ENCODE peak calls at places on chromosome 13, in nine cellular contexts. V is A549, I is gastrocnemius medialis, S is cardiac muscle cell, O is lower leg skin, Q is heart right ventricle, A is choroid plexus epithelial cell, N is spleen, B is WERI-Rb-1. R is an unnamed sample.

GRCh38 chr13:40777957-40778235 is 6.9 kb upstream of the MRPS31 start:
- DNase-seq in V (no peak), I (no peak), S (no peak), O (no peak), Q (no peak), A (peak), N (no peak), B (no peak), R (no peak)

GRCh38 chr13:79423801-79424642 is 18.0 kb upstream of the RBM26 start:
- DNase-seq in V (no peak), I (no peak), S (peak), O (no peak), Q (no peak), A (peak), N (no peak), B (no peak), R (peak)

GRCh38 chr13:43567608-43568007 is 219.2 kb downstream of the ENOX1 start:
- DNase-seq in V (no peak), I (no peak), S (no peak), O (no peak), Q (no peak), A (peak), N (no peak), B (no peak), R (no peak)

GRCh38 chr13:61414686-61415664 is 674 bp downstream of the PCDH20 start:
- DNase-seq in V (no peak), I (no peak), S (peak), O (peak), Q (no peak), A (peak), N (peak), B (no peak), R (peak)

GRCh38 chr13:38752726-38753125 is 65.8 kb downstream of the FREM2 start:
- DNase-seq in V (no peak), I (no peak), S (no peak), O (no peak), Q (no peak), A (no peak), N (no peak), B (peak), R (no peak)

GRCh38 chr13:99859178-99860177 is 112.1 kb downstream of the ZIC5 start:
- DNase-seq in V (no peak), I (no peak), S (no peak), O (no peak), Q (no peak), A (no peak), N (no peak), B (no peak), R (no peak)

GRCh38 chr13:50129923-50130685 is 114.9 kb downstream of the KCNRG start:
- DNase-seq in V (peak), I (peak), S (peak), O (peak), Q (peak), A (peak), N (peak), B (no peak), R (no peak)

GRCh38 chr13:102721800-102722231 is 27.0 kb upstream of the METTL21C start:
- DNase-seq in V (no peak), I (peak), S (no peak), O (no peak), Q (no peak), A (peak), N (no peak), B (no peak), R (no peak)

GRCh38 chr13:34031629-34032028 is 213.7 kb downstream of the RFC3 start:
- DNase-seq in V (no peak), I (no peak), S (no peak), O (no peak), Q (no peak), A (no peak), N (no peak), B (no peak), R (no peak)

GRCh38 chr13:85529216-85529590 is 270.0 kb downstream of the SLITRK6 start:
- DNase-seq in V (no peak), I (no peak), S (no peak), O (no peak), Q (no peak), A (no peak), N (no peak), B (no peak), R (no peak)

DNA sequence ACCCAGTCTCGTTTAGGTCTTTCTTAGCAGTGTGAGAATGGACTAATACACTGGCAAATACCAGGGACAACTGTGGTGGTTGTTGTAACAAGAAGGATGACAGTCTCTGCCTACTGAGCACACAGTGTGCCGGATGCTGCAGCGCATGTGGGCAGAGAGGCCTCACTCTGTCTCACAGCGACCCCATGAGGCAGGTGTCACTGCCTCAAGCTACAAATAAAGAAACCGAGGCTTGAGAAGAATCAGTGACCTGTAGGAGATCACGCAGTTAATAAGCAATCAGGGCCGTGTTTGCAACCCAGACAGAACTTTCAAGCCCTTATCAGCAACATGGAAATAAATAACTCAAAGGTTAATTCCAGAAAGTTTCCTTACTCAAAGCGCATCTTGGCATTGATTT is 40.5 kb upstream of the GAS6 start:
- DNase-seq in V (peak), I (peak), S (peak), O (peak), Q (peak), A (peak), N (peak), B (peak), R (no peak)
- TF ChIP-seq CTCF in V (peak), I (peak), S (peak), O (no peak), Q (peak), A (peak), N (peak), B (peak), R (peak)

GRCh38 chr13:83883061-83883523 is 818 bp upstream of the SLITRK1 start:
- DNase-seq in V (no peak), I (no peak), S (no peak), O (no peak), Q (no peak), A (no peak), N (no peak), B (no peak), R (no peak)
- H3K4me3 ChIP-seq in V (no peak), I (no peak), S (no peak), O (no peak), Q (no peak), A (no peak), N (no peak), B (peak), R (no peak)

GRCh38 chr13:105290596-105290995 is 1244.9 kb downstream of the EFNB2 start:
- DNase-seq in V (no peak), I (no peak), S (no peak), O (no peak), Q (no peak), A (no peak), N (no peak), B (no peak), R (no peak)

GRCh38 chr13:105291987-105292386 is 1243.5 kb downstream of the EFNB2 start:
- DNase-seq in V (no peak), I (no peak), S (no peak), O (no peak), Q (no peak), A (no peak), N (no peak), B (no peak), R (no peak)
- TF ChIP-seq CTCF in V (no peak), I (no peak), S (no peak), O (no peak), Q (no peak), A (no peak), N (no peak), B (no peak), R (no peak)

GRCh38 chr13:74073231-74073630 is 61.0 kb downstream of the KLF12 start:
- DNase-seq in V (no peak), I (no peak), S (no peak), O (no peak), Q (no peak), A (no peak), N (no peak), B (no peak), R (no peak)

GRCh38 chr13:74070065-74070464 is 64.1 kb downstream of the KLF12 start:
- DNase-seq in V (no peak), I (no peak), S (no peak), O (no peak), Q (no peak), A (no peak), N (no peak), B (no peak), R (no peak)

GRCh38 chr13:74068471-74068870 is 65.7 kb downstream of the KLF12 start:
- DNase-seq in V (no peak), I (no peak), S (no peak), O (no peak), Q (no peak), A (no peak), N (no peak), B (no peak), R (no peak)

GRCh38 chr13:74067818-74068217 is 66.4 kb downstream of the KLF12 start:
- DNase-seq in V (no peak), I (peak), S (no peak), O (no peak), Q (no peak), A (peak), N (no peak), B (no peak), R (no peak)

GRCh38 chr13:74070513-74070912 is 63.7 kb downstream of the KLF12 start:
- DNase-seq in V (no peak), I (no peak), S (no peak), O (no peak), Q (no peak), A (no peak), N (no peak), B (no peak), R (no peak)
- H3K4me3 ChIP-seq in V (no peak), I (no peak), S (no peak), O (no peak), Q (no peak), A (no peak), N (no peak), B (no peak), R (no peak)

GRCh38 chr13:51998723-51999471 is 12.4 kb downstream of the ATP7B start:
- DNase-seq in V (no peak), I (no peak), S (peak), O (no peak), Q (no peak), A (no peak), N (no peak), B (peak), R (no peak)

GRCh38 chr13:52002361-52002760 is 8.9 kb downstream of the ATP7B start:
- DNase-seq in V (no peak), I (no peak), S (no peak), O (no peak), Q (no peak), A (no peak), N (no peak), B (no peak), R (no peak)

GRCh38 chr13:51999525-51999924 is 11.7 kb downstream of the ATP7B start:
- DNase-seq in V (no peak), I (peak), S (no peak), O (no peak), Q (peak), A (no peak), N (no peak), B (no peak), R (no peak)

GRCh38 chr13:52003551-52003950 is 7.7 kb downstream of the ATP7B start:
- DNase-seq in V (no peak), I (peak), S (no peak), O (no peak), Q (no peak), A (no peak), N (no peak), B (peak), R (no peak)

GRCh38 chr13:52001120-52001731 is 10.0 kb downstream of the ATP7B start:
- DNase-seq in V (peak), I (no peak), S (peak), O (no peak), Q (no peak), A (peak), N (no peak), B (no peak), R (no peak)
- TF ChIP-seq CTCF in V (peak), I (peak), S (peak), O (no peak), Q (peak), A (peak), N (peak), B (peak), R (peak)

GRCh38 chr13:35702316-35702715 is 225.8 kb upstream of the MAB21L1 start:
- DNase-seq in V (no peak), I (no peak), S (no peak), O (no peak), Q (no peak), A (no peak), N (no peak), B (no peak), R (no peak)
- H3K4me3 ChIP-seq in V (no peak), I (no peak), S (no peak), O (no peak), Q (no peak), A (no peak), N (no peak), B (no peak), R (no peak)